ENCODE peak calls at places on chromosomes 6 and 20, in eight cellular contexts. One of them, this sample, is unnamed.

GRCh38 chr6:149898966-149899365 is 1.1 kb upstream of the RAET1E start:
- ATAC-seq in effector memory CD8-positive, alpha-beta T cell: no peak
- ATAC-seq in foreskin keratinocyte: no peak
- ATAC-seq in activated T-cell treated with anti-CD3 and anti-CD28 coated beads, Interleukin-2, amount 50 U/mL, for 72 hours: no peak
- ATAC-seq in activated naive CD4-positive, alpha-beta T cell treated with anti-CD3 and anti-CD28 coated beads, Interleukin-2, amount 50 U/mL, for 72 hours: no peak
- ATAC-seq in pancreas: no peak
- ATAC-seq in mucosa of descending colon: no peak
- ATAC-seq in omental fat pad: no peak
- ATAC-seq in this sample: no peak

GRCh38 chr20:25129908-25130307 is 48.0 kb upstream of the VSX1 start:
- ATAC-seq in effector memory CD8-positive, alpha-beta T cell: no peak
- ATAC-seq in foreskin keratinocyte: no peak
- ATAC-seq in activated T-cell treated with anti-CD3 and anti-CD28 coated beads, Interleukin-2, amount 50 U/mL, for 72 hours: no peak
- ATAC-seq in activated naive CD4-positive, alpha-beta T cell treated with anti-CD3 and anti-CD28 coated beads, Interleukin-2, amount 50 U/mL, for 72 hours: no peak
- ATAC-seq in pancreas: no peak
- ATAC-seq in mucosa of descending colon: no peak
- ATAC-seq in omental fat pad: no peak
- ATAC-seq in this sample: no peak

GRCh38 chr6:34663887-34664269 is 32.7 kb downstream of the ILRUN start:
- ATAC-seq in effector memory CD8-positive, alpha-beta T cell: no peak
- ATAC-seq in foreskin keratinocyte: no peak
- ATAC-seq in activated T-cell treated with anti-CD3 and anti-CD28 coated beads, Interleukin-2, amount 50 U/mL, for 72 hours: no peak
- ATAC-seq in activated naive CD4-positive, alpha-beta T cell treated with anti-CD3 and anti-CD28 coated beads, Interleukin-2, amount 50 U/mL, for 72 hours: no peak
- ATAC-seq in pancreas: peak
- ATAC-seq in mucosa of descending colon: peak
- ATAC-seq in omental fat pad: no peak
- ATAC-seq in this sample: no peak

GRCh38 chr6:72374172-72374571 is 247.7 kb upstream of the KCNQ5 start:
- ATAC-seq in effector memory CD8-positive, alpha-beta T cell: no peak
- ATAC-seq in foreskin keratinocyte: no peak
- ATAC-seq in activated T-cell treated with anti-CD3 and anti-CD28 coated beads, Interleukin-2, amount 50 U/mL, for 72 hours: no peak
- ATAC-seq in activated naive CD4-positive, alpha-beta T cell treated with anti-CD3 and anti-CD28 coated beads, Interleukin-2, amount 50 U/mL, for 72 hours: no peak
- ATAC-seq in pancreas: no peak
- ATAC-seq in mucosa of descending colon: no peak
- ATAC-seq in omental fat pad: no peak
- ATAC-seq in this sample: no peak

GRCh38 chr20:10745790-10746189 is 72.0 kb upstream of the JAG1 start:
- ATAC-seq in effector memory CD8-positive, alpha-beta T cell: no peak
- ATAC-seq in foreskin keratinocyte: no peak
- ATAC-seq in activated T-cell treated with anti-CD3 and anti-CD28 coated beads, Interleukin-2, amount 50 U/mL, for 72 hours: no peak
- ATAC-seq in activated naive CD4-positive, alpha-beta T cell treated with anti-CD3 and anti-CD28 coated beads, Interleukin-2, amount 50 U/mL, for 72 hours: no peak
- ATAC-seq in pancreas: no peak
- ATAC-seq in mucosa of descending colon: peak
- ATAC-seq in omental fat pad: no peak
- ATAC-seq in this sample: no peak

GRCh38 chr6:20816126-20816525 is 281.9 kb downstream of the CDKAL1 start:
- ATAC-seq in effector memory CD8-positive, alpha-beta T cell: no peak
- ATAC-seq in foreskin keratinocyte: no peak
- ATAC-seq in activated T-cell treated with anti-CD3 and anti-CD28 coated beads, Interleukin-2, amount 50 U/mL, for 72 hours: no peak
- ATAC-seq in activated naive CD4-positive, alpha-beta T cell treated with anti-CD3 and anti-CD28 coated beads, Interleukin-2, amount 50 U/mL, for 72 hours: no peak
- ATAC-seq in pancreas: no peak
- ATAC-seq in mucosa of descending colon: no peak
- ATAC-seq in omental fat pad: no peak
- ATAC-seq in this sample: no peak

GRCh38 chr6:22145823-22146379 is 150.9 kb downstream of the PRL start:
- ATAC-seq in effector memory CD8-positive, alpha-beta T cell: no peak
- ATAC-seq in foreskin keratinocyte: no peak
- ATAC-seq in activated T-cell treated with anti-CD3 and anti-CD28 coated beads, Interleukin-2, amount 50 U/mL, for 72 hours: peak
- ATAC-seq in activated naive CD4-positive, alpha-beta T cell treated with anti-CD3 and anti-CD28 coated beads, Interleukin-2, amount 50 U/mL, for 72 hours: no peak
- ATAC-seq in pancreas: no peak
- ATAC-seq in mucosa of descending colon: no peak
- ATAC-seq in omental fat pad: no peak
- ATAC-seq in this sample: no peak

GRCh38 chr20:41125530-41126457 is 11.5 kb upstream of the PLCG1 start:
- ATAC-seq in effector memory CD8-positive, alpha-beta T cell: no peak
- ATAC-seq in foreskin keratinocyte: no peak
- ATAC-seq in activated T-cell treated with anti-CD3 and anti-CD28 coated beads, Interleukin-2, amount 50 U/mL, for 72 hours: no peak
- ATAC-seq in activated naive CD4-positive, alpha-beta T cell treated with anti-CD3 and anti-CD28 coated beads, Interleukin-2, amount 50 U/mL, for 72 hours: peak
- ATAC-seq in pancreas: no peak
- ATAC-seq in mucosa of descending colon: no peak
- ATAC-seq in omental fat pad: no peak
- ATAC-seq in this sample: no peak

GRCh38 chr6:14396826-14397517 is 279.4 kb downstream of the CD83 start:
- ATAC-seq in effector memory CD8-positive, alpha-beta T cell: no peak
- ATAC-seq in foreskin keratinocyte: peak
- ATAC-seq in activated T-cell treated with anti-CD3 and anti-CD28 coated beads, Interleukin-2, amount 50 U/mL, for 72 hours: no peak
- ATAC-seq in activated naive CD4-positive, alpha-beta T cell treated with anti-CD3 and anti-CD28 coated beads, Interleukin-2, amount 50 U/mL, for 72 hours: no peak
- ATAC-seq in pancreas: no peak
- ATAC-seq in mucosa of descending colon: peak
- ATAC-seq in omental fat pad: no peak
- ATAC-seq in this sample: peak

GRCh38 chr20:21522479-21523397 is 8.9 kb upstream of the NKX2-2 start:
- ATAC-seq in effector memory CD8-positive, alpha-beta T cell: no peak
- ATAC-seq in foreskin keratinocyte: no peak
- ATAC-seq in activated T-cell treated with anti-CD3 and anti-CD28 coated beads, Interleukin-2, amount 50 U/mL, for 72 hours: no peak
- ATAC-seq in activated naive CD4-positive, alpha-beta T cell treated with anti-CD3 and anti-CD28 coated beads, Interleukin-2, amount 50 U/mL, for 72 hours: no peak
- ATAC-seq in pancreas: peak
- ATAC-seq in mucosa of descending colon: peak
- ATAC-seq in omental fat pad: no peak
- ATAC-seq in this sample: no peak